ENCODE peak calls at places on chromosomes 16 and 17, in four cellular contexts. One of them, this sample, is unnamed.
A peak's percentile ranks its signal among the peaks of the same experiment; 100 is the strongest.

GRCh38 chr17:1264196-1264595 is 6.0 kb upstream of the BHLHA9 start:
- DNase-seq in A549: no peak
- DNase-seq in K562: peak; percentile 28
- DNase-seq in testis: no peak
- DNase-seq in this sample: no peak

GRCh38 chr17:40953876-40954275 is 12.9 kb downstream of the KRT39 start:
- DNase-seq in A549: peak; percentile 21
- DNase-seq in testis: peak; percentile 23
- DNase-seq in K562: no peak
- DNase-seq in this sample: no peak

GRCh38 chr17:49578963-49579500 is 3.4 kb downstream of the NXPH3 start:
- DNase-seq in testis: no peak
- DNase-seq in K562: no peak
- DNase-seq in A549: no peak
- DNase-seq in this sample: no peak

GRCh38 chr17:6555331-6556120 is 829 bp downstream of the PITPNM3 start:
- DNase-seq in K562: no peak
- DNase-seq in A549: no peak
- DNase-seq in testis: peak; percentile 43
- DNase-seq in this sample: no peak

GRCh38 chr16:49615606-49616005 is 240.3 kb downstream of the ZNF423 start:
- DNase-seq in testis: no peak
- DNase-seq in A549: no peak
- DNase-seq in K562: no peak
- DNase-seq in this sample: no peak

GRCh38 chr16:2328428-2328827 is 12.1 kb downstream of the ABCA3 start:
- DNase-seq in testis: no peak
- DNase-seq in A549: no peak
- DNase-seq in K562: no peak
- DNase-seq in this sample: no peak

GRCh38 chr17:59785091-59785799 is 77.8 kb downstream of the VMP1 start:
- DNase-seq in A549: peak; percentile 71
- DNase-seq in K562: no peak
- DNase-seq in testis: no peak
- DNase-seq in this sample: no peak

GRCh38 chr16:65422934-65423333 is 301.1 kb upstream of the CDH11 start:
- DNase-seq in testis: no peak
- DNase-seq in A549: no peak
- DNase-seq in K562: no peak
- DNase-seq in this sample: no peak

GRCh38 chr17:82384730-82385429 is 13.3 kb downstream of the UTS2R start:
- DNase-seq in A549: peak; percentile 60
- DNase-seq in K562: no peak
- DNase-seq in testis: peak; percentile 73
- DNase-seq in this sample: peak; percentile 17

GRCh38 chr17:72122002-72122310 is 1.1 kb downstream of the SOX9 start:
- DNase-seq in A549: no peak
- DNase-seq in K562: no peak
- DNase-seq in testis: no peak
- DNase-seq in this sample: no peak

GRCh38 chr17:35372846-35373531 is 432 bp downstream of the SLFN11 start:
- DNase-seq in A549: no peak
- DNase-seq in K562: no peak
- DNase-seq in testis: no peak
- DNase-seq in this sample: peak; percentile 48

GRCh38 chr16:86899156-86899555 is 320.8 kb downstream of the FOXL1 start:
- DNase-seq in A549: no peak
- DNase-seq in K562: no peak
- DNase-seq in testis: no peak
- DNase-seq in this sample: no peak

GRCh38 chr17:44362479-44362963 is 1.1 kb downstream of the FAM171A2 start:
- DNase-seq in K562: no peak
- DNase-seq in A549: no peak
- DNase-seq in testis: no peak
- DNase-seq in this sample: no peak

GRCh38 chr16:75486014-75486404 is 9.2 kb downstream of the CHST6 start:
- DNase-seq in K562: no peak
- DNase-seq in testis: no peak
- DNase-seq in A549: no peak
- DNase-seq in this sample: no peak

GRCh38 chr16:3295783-3296182 is 9.4 kb downstream of the TIGD7 start:
- DNase-seq in A549: no peak
- DNase-seq in K562: no peak
- DNase-seq in testis: no peak
- DNase-seq in this sample: no peak

GRCh38 chr17:6479626-6480324 is 35.5 kb downstream of the PIMREG start:
- DNase-seq in K562: no peak
- DNase-seq in testis: no peak
- DNase-seq in A549: no peak
- DNase-seq in this sample: no peak

GRCh38 chr16:55842369-55843104 is 9.6 kb upstream of the CES1 start:
- DNase-seq in A549: peak; percentile 64
- DNase-seq in testis: peak; percentile 41
- DNase-seq in K562: peak; percentile 60
- DNase-seq in this sample: peak; percentile 29

GRCh38 chr16:19515765-19516164 is 6.1 kb downstream of the GDE1 start:
- DNase-seq in K562: no peak
- DNase-seq in A549: no peak
- DNase-seq in testis: no peak
- DNase-seq in this sample: no peak

GRCh38 chr16:58128181-58128631 is 975 bp downstream of the CFAP20 start:
- DNase-seq in A549: no peak
- DNase-seq in testis: no peak
- DNase-seq in K562: no peak
- DNase-seq in this sample: peak; percentile 52

GRCh38 chr16:66204761-66205160 is 161.7 kb upstream of the CDH5 start:
- DNase-seq in A549: no peak
- DNase-seq in testis: no peak
- DNase-seq in K562: no peak
- DNase-seq in this sample: no peak

GRCh38 chr16:19177111-19177747 is 9.2 kb downstream of the SYT17 start:
- DNase-seq in K562: no peak
- DNase-seq in A549: peak; percentile 37
- DNase-seq in testis: no peak
- DNase-seq in this sample: no peak

GRCh38 chr16:2516391-2517240 is 2.9 kb downstream of the ATP6V0C start:
- DNase-seq in testis: peak; percentile 43
- DNase-seq in K562: no peak
- DNase-seq in A549: no peak
- DNase-seq in this sample: no peak

GRCh38 chr17:45098081-45098868 is 34.0 kb downstream of the PLCD3 start:
- DNase-seq in testis: no peak
- DNase-seq in K562: no peak
- DNase-seq in A549: no peak
- DNase-seq in this sample: no peak

GRCh38 chr17:44628234-44629188 is 27.8 kb upstream of the MEIOC start:
- DNase-seq in K562: no peak
- DNase-seq in A549: no peak
- DNase-seq in testis: peak; percentile 71
- DNase-seq in this sample: no peak

GRCh38 chr16:85055503-85056210 is 28.1 kb downstream of the KIAA0513 start:
- DNase-seq in A549: no peak
- DNase-seq in testis: peak; percentile 62
- DNase-seq in K562: peak; percentile 58
- DNase-seq in this sample: peak; percentile 65

GRCh38 chr17:57918017-57918895 is 37.0 kb downstream of the CUEDC1 start:
- DNase-seq in testis: no peak
- DNase-seq in A549: no peak
- DNase-seq in K562: no peak
- DNase-seq in this sample: no peak

GRCh38 chr16:15641753-15642556 is 999 bp downstream of the MARF1 start:
- DNase-seq in A549: no peak
- DNase-seq in K562: no peak
- DNase-seq in testis: no peak
- DNase-seq in this sample: peak; percentile 44

GRCh38 chr17:31475378-31476162 is 84.1 kb downstream of the RAB11FIP4 start:
- DNase-seq in A549: no peak
- DNase-seq in testis: no peak
- DNase-seq in K562: no peak
- DNase-seq in this sample: no peak

GRCh38 chr16:67326472-67327309 is at the start of the genes KCTD19 and LRRC36:
- DNase-seq in A549: peak; percentile 80
- DNase-seq in testis: peak; percentile 86
- DNase-seq in K562: peak; percentile 89
- DNase-seq in this sample: peak; percentile 52

GRCh38 chr16:74321356-74321755 is 24.7 kb downstream of the PSMD7 start:
- DNase-seq in testis: no peak
- DNase-seq in K562: no peak
- DNase-seq in A549: no peak
- DNase-seq in this sample: no peak
- TF ChIP-seq POLR2A in testis: no peak
- TF ChIP-seq POLR2A in K562: no peak
- TF ChIP-seq POLR2A in A549: no peak
- TF ChIP-seq POLR2A in this sample: no peak

GRCh38 chr17:8153550-8153956 is 1.3 kb upstream of the PER1 start:
- DNase-seq in testis: peak; percentile 90
- DNase-seq in K562: peak; percentile 46
- DNase-seq in A549: peak; percentile 98
- DNase-seq in this sample: peak; percentile 63
- TF ChIP-seq POLR2A in testis: no peak
- TF ChIP-seq POLR2A in K562: no peak
- TF ChIP-seq POLR2A in A549: no peak
- TF ChIP-seq POLR2A in this sample: no peak

GRCh38 chr17:39205112-39205526 is 5.0 kb downstream of the RPL19 start:
- DNase-seq in K562: peak; percentile 19
- DNase-seq in testis: no peak
- DNase-seq in A549: no peak
- DNase-seq in this sample: no peak
- TF ChIP-seq POLR2A in K562: peak; percentile 84
- TF ChIP-seq POLR2A in testis: no peak
- TF ChIP-seq POLR2A in A549: no peak
- TF ChIP-seq POLR2A in this sample: peak; percentile 42

GRCh38 chr16:89563639-89564392 is 3.3 kb downstream of the RPL13 start:
- DNase-seq in K562: no peak
- DNase-seq in A549: no peak
- DNase-seq in testis: no peak
- DNase-seq in this sample: no peak
- TF ChIP-seq POLR2A in K562: no peak
- TF ChIP-seq POLR2A in A549: no peak
- TF ChIP-seq POLR2A in testis: no peak
- TF ChIP-seq POLR2A in this sample: no peak

GRCh38 chr16:16974192-16974591 is 496.6 kb downstream of the XYLT1 start:
- DNase-seq in testis: no peak
- DNase-seq in A549: no peak
- DNase-seq in K562: no peak
- DNase-seq in this sample: no peak

GRCh38 chr16:16973726-16974125 is 497.0 kb downstream of the XYLT1 start:
- DNase-seq in A549: no peak
- DNase-seq in K562: no peak
- DNase-seq in testis: no peak
- DNase-seq in this sample: no peak

GRCh38 chr16:16971042-16971441 is 499.7 kb downstream of the XYLT1 start:
- DNase-seq in K562: peak; percentile 48
- DNase-seq in testis: no peak
- DNase-seq in A549: no peak
- DNase-seq in this sample: no peak

DNA sequence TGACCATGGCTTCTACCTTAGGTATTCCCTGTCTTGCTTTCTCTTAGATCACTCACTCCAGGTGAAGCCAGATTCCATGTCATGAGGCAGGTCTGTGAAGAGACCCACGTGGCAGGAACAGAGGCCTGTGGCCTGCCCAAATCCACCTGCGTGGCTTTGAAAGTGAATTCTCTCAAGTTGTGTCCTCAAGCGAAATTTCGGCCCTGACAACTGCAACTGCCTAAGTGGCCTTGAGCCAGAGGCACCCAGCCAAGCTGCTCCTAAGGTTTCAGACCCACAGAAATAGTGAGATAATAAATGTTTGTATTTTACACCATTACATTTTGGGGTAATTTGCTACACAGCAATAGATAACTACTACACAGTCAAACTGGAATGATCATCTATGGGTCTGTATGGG is 497.9 kb downstream of the XYLT1 start:
- DNase-seq in K562: no peak
- DNase-seq in testis: no peak
- DNase-seq in A549: no peak
- DNase-seq in this sample: no peak
- TF ChIP-seq POLR2A in K562: no peak
- TF ChIP-seq POLR2A in testis: no peak
- TF ChIP-seq POLR2A in A549: no peak
- TF ChIP-seq POLR2A in this sample: no peak

DNA sequence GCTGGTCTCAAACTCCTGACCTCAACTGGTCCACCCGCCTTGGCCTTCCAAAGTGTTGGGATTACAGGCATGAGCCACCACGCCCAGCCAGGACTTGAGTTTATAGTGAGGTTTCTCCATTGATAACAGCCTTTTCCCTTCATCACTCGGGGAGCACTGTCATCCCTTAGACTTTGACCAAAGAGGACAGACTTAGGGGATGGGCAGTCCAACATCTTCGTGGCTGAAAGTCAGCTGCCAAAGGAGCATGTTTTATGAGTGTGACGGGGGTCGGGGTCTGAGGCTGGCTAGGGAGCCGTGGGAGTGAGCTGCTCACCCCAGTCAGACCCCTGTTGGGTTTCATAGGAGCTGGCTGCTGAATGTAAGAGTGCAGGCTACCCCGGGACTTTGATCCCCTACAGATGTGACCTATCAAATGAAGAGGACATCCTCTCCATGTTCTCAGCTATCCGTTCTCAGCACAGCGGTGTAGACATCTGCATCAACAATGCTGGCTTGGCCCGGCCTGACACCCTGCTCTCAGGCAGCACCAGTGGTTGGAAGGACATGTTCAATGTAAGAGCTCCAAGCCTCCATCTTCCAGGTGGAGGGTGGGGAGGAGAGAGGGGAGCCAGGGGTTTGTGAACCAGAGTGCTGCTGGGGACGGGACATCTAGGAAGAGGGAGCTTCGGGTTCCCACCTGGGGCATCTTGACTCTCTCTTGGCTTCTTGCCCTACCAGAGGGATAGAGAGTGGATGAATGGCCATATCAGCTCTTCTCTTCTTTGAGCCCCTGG is 3.1 kb downstream of the DHRS11 start:
- DNase-seq in K562: peak; percentile 19
- DNase-seq in A549: no peak
- DNase-seq in testis: no peak
- DNase-seq in this sample: peak; percentile 29
- TF ChIP-seq POLR2A in K562: no peak
- TF ChIP-seq POLR2A in A549: no peak
- TF ChIP-seq POLR2A in testis: no peak
- TF ChIP-seq POLR2A in this sample: no peak

DNA sequence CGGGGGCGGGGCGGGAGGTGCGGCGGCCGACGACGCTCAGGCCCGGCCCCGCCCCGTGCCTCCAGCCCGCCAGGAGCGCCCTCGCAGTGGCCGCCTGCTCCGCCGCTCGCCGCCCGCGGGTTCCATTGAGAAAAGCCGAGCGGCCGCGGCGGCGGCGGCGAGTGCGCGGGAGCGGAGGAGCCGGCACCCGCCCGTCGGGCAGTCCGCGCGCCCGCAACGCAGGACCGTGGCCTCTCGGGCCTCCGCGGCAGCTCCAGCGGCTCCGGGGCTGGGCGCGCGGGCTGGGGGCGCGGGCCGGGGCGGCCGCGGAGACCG is at the start of gene ZFPM1:
- DNase-seq in K562: no peak
- DNase-seq in A549: no peak
- DNase-seq in testis: no peak
- DNase-seq in this sample: no peak
- TF ChIP-seq POLR2A in K562: no peak
- TF ChIP-seq POLR2A in A549: peak; percentile 42
- TF ChIP-seq POLR2A in testis: no peak
- TF ChIP-seq POLR2A in this sample: no peak

GRCh38 chr17:28335201-28335958 is at the start of the genes IFT20 and TNFAIP1:
- DNase-seq in A549: peak; percentile 100
- DNase-seq in K562: peak; percentile 95
- DNase-seq in testis: peak; percentile 99
- DNase-seq in this sample: peak; percentile 99
- TF ChIP-seq POLR2A in A549: peak; percentile 90
- TF ChIP-seq POLR2A in K562: peak; percentile 79
- TF ChIP-seq POLR2A in testis: peak; percentile 34
- TF ChIP-seq POLR2A in this sample: peak; percentile 67